ENCODE peak calls at places on chromosomes 1 and 21, in four cellular contexts. One of them, this sample, is unnamed.

GRCh38 chr1:6081901-6082300 is 36.2 kb downstream of the KCNAB2 start:
- DNase-seq in prostate gland: no peak
- DNase-seq in IMR-90: no peak
- DNase-seq in tibial artery: no peak
- DNase-seq in this sample: no peak

GRCh38 chr21:31731112-31731801 is 661 bp downstream of the SCAF4 start:
- DNase-seq in tibial artery: peak; percentile 74
- DNase-seq in prostate gland: peak; percentile 35
- DNase-seq in IMR-90: no peak
- DNase-seq in this sample: no peak

GRCh38 chr1:19029191-19030085 is 73.0 kb upstream of the IFFO2 start:
- DNase-seq in prostate gland: no peak
- DNase-seq in tibial artery: peak; percentile 54
- DNase-seq in IMR-90: no peak
- DNase-seq in this sample: peak; percentile 91

GRCh38 chr1:168373869-168374268 is 93.2 kb downstream of the TBX19 start:
- DNase-seq in IMR-90: no peak
- DNase-seq in tibial artery: no peak
- DNase-seq in prostate gland: no peak
- DNase-seq in this sample: no peak

GRCh38 chr1:151596166-151596933 is 15.5 kb upstream of the SNX27 start:
- DNase-seq in tibial artery: no peak
- DNase-seq in prostate gland: no peak
- DNase-seq in IMR-90: peak; percentile 41
- DNase-seq in this sample: peak; percentile 66

GRCh38 chr1:179046808-179047636 is 21.3 kb downstream of the FAM20B start:
- DNase-seq in prostate gland: no peak
- DNase-seq in IMR-90: no peak
- DNase-seq in tibial artery: no peak
- DNase-seq in this sample: no peak

GRCh38 chr1:89104687-89105086 is 21.2 kb downstream of the GBP2 start:
- DNase-seq in prostate gland: no peak
- DNase-seq in IMR-90: no peak
- DNase-seq in tibial artery: no peak
- DNase-seq in this sample: no peak

GRCh38 chr1:184387871-184388670 is 1.2 kb downstream of the C1orf21 start:
- DNase-seq in prostate gland: peak; percentile 59
- DNase-seq in IMR-90: peak; percentile 89
- DNase-seq in tibial artery: no peak
- DNase-seq in this sample: peak; percentile 58

GRCh38 chr1:227789042-227789880 is 26.2 kb upstream of the PRSS38 start:
- DNase-seq in prostate gland: no peak
- DNase-seq in IMR-90: peak; percentile 45
- DNase-seq in tibial artery: no peak
- DNase-seq in this sample: no peak

GRCh38 chr1:163147019-163147418 is 55.7 kb downstream of the RGS5 start:
- DNase-seq in prostate gland: no peak
- DNase-seq in tibial artery: no peak
- DNase-seq in IMR-90: no peak
- DNase-seq in this sample: no peak

GRCh38 chr1:37948160-37948559 is 1.3 kb upstream of the INPP5B start:
- DNase-seq in prostate gland: no peak
- DNase-seq in IMR-90: no peak
- DNase-seq in tibial artery: peak; percentile 2
- DNase-seq in this sample: no peak

GRCh38 chr1:201536542-201536941 is 2.4 kb upstream of the NAV1 start:
- DNase-seq in tibial artery: peak; percentile 88
- DNase-seq in prostate gland: no peak
- DNase-seq in IMR-90: peak; percentile 92
- DNase-seq in this sample: no peak

GRCh38 chr1:106268070-106268469 is 788.4 kb upstream of the PRMT6 start:
- DNase-seq in tibial artery: no peak
- DNase-seq in prostate gland: no peak
- DNase-seq in IMR-90: no peak
- DNase-seq in this sample: no peak

GRCh38 chr1:234719454-234720258 is 109.7 kb upstream of the IRF2BP2 start:
- DNase-seq in prostate gland: no peak
- DNase-seq in tibial artery: peak; percentile 54
- DNase-seq in IMR-90: no peak
- DNase-seq in this sample: no peak

GRCh38 chr21:43637530-43637929 is 21.8 kb downstream of the HSF2BP start:
- DNase-seq in tibial artery: no peak
- DNase-seq in IMR-90: no peak
- DNase-seq in prostate gland: no peak
- DNase-seq in this sample: no peak

GRCh38 chr1:234875953-234876814 is 252.5 kb downstream of the TOMM20 start:
- DNase-seq in IMR-90: peak; percentile 51
- DNase-seq in prostate gland: no peak
- DNase-seq in tibial artery: no peak
- DNase-seq in this sample: no peak

GRCh38 chr1:24109686-24110475 is 2.1 kb downstream of the MYOM3 start:
- DNase-seq in tibial artery: no peak
- DNase-seq in prostate gland: no peak
- DNase-seq in IMR-90: no peak
- DNase-seq in this sample: no peak

GRCh38 chr1:5559078-5559477 is 433.1 kb downstream of the NPHP4 start:
- DNase-seq in tibial artery: no peak
- DNase-seq in IMR-90: no peak
- DNase-seq in prostate gland: no peak
- DNase-seq in this sample: no peak

GRCh38 chr1:57321776-57322175 is 102.1 kb downstream of the DAB1 start:
- DNase-seq in tibial artery: no peak
- DNase-seq in IMR-90: no peak
- DNase-seq in prostate gland: no peak
- DNase-seq in this sample: no peak

GRCh38 chr1:227766015-227766634 is 30.9 kb downstream of the SNAP47 start:
- DNase-seq in IMR-90: peak; percentile 33
- DNase-seq in tibial artery: no peak
- DNase-seq in prostate gland: no peak
- DNase-seq in this sample: no peak

GRCh38 chr1:244113532-244114320 is 62.6 kb downstream of the ZBTB18 start:
- DNase-seq in prostate gland: no peak
- DNase-seq in tibial artery: no peak
- DNase-seq in IMR-90: peak; percentile 15
- DNase-seq in this sample: no peak

GRCh38 chr1:189816558-189816957 is 661.1 kb downstream of the BRINP3 start:
- DNase-seq in prostate gland: no peak
- DNase-seq in tibial artery: no peak
- DNase-seq in IMR-90: no peak
- DNase-seq in this sample: no peak

GRCh38 chr1:25031966-25032667 is 102.0 kb upstream of the RUNX3 start:
- DNase-seq in prostate gland: peak; percentile 88
- DNase-seq in tibial artery: no peak
- DNase-seq in IMR-90: peak; percentile 63
- DNase-seq in this sample: peak; percentile 80

GRCh38 chr21:45802425-45802824 is 158.9 kb downstream of the PCBP3 start:
- DNase-seq in tibial artery: peak; percentile 20
- DNase-seq in IMR-90: no peak
- DNase-seq in prostate gland: no peak
- DNase-seq in this sample: no peak

GRCh38 chr1:41381691-41382530 is 20.7 kb downstream of the FOXO6 start:
- DNase-seq in IMR-90: no peak
- DNase-seq in prostate gland: no peak
- DNase-seq in tibial artery: peak; percentile 82
- DNase-seq in this sample: no peak

GRCh38 chr1:182596934-182597333 is 7.3 kb downstream of the RGS16 start:
- DNase-seq in prostate gland: no peak
- DNase-seq in tibial artery: no peak
- DNase-seq in IMR-90: no peak
- DNase-seq in this sample: no peak

GRCh38 chr1:24923485-24924113 is 6.5 kb downstream of the RUNX3 start:
- DNase-seq in IMR-90: no peak
- DNase-seq in prostate gland: no peak
- DNase-seq in tibial artery: no peak
- DNase-seq in this sample: no peak

GRCh38 chr1:231686384-231686783 is 59.8 kb downstream of the DISC1 start:
- DNase-seq in prostate gland: no peak
- DNase-seq in IMR-90: no peak
- DNase-seq in tibial artery: no peak
- DNase-seq in this sample: no peak

DNA sequence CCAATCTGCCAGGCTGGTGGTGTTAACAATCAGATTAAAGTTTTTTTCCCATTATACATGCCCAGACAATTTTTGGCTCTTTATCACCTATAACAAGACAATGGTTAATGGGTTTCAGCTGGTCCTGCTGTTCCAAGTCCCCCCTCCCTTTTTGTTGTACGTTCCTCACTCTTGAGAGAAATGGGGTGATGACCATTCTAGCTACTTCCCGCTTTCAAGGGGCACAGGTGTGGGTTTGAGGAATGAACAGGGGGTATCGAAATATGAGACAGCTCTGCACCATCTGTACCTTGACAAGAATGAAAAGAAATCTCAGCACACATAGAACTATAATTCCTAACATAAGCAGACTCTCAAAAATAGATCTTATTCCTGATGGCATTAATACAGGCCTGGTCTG is 326.8 kb downstream of the PTPRU start:
- DNase-seq in IMR-90: no peak
- DNase-seq in tibial artery: no peak
- DNase-seq in prostate gland: no peak
- DNase-seq in this sample: no peak
- H3K27ac ChIP-seq in IMR-90: no peak overlapping the region
- H3K27ac ChIP-seq in tibial artery: no peak overlapping the region
- H3K27ac ChIP-seq in prostate gland: no peak overlapping the region
- H3K27ac ChIP-seq in this sample: no peak overlapping the region

DNA sequence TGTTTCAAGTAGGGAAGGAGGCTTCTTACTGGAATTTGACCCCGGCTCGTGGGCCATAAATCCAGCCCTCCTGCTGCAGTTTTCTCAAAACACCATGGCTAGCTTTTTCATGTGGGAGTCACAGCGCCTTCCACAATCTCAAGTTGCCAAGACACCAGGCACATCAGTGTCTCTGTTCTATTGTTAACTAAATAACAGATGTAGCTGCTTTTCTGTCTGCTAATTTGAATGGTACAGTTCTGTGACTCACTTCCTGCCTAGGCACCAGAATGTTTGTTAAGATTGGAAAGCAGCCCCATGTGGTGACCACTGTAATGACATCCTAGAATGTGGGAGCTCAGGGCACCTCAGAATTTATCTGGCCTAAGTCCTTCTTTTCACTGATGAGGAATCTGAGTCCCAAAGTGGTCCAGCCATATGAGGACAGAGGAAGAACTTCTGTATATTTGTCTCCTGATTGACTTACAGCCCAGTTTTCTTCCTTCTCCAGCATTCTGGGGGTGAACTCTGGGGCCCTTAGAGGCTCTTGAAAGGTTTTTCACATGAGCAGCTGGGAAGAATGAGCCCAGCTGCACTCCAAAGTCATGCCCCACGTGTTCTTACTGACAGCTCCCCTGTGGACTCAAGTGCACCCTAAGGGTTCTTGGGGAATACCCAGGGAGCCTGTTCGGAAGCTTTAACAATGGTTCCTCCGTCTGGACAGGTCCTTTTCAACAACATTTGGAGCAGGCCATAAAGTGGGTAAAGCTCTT is 27.5 kb downstream of the TRIM45 start:
- DNase-seq in prostate gland: no peak
- DNase-seq in IMR-90: peak; percentile 75
- DNase-seq in tibial artery: no peak
- DNase-seq in this sample: peak; percentile 79
- TF ChIP-seq CTCF in prostate gland: peak; percentile 23
- TF ChIP-seq CTCF in IMR-90: peak; percentile 47
- TF ChIP-seq CTCF in tibial artery: peak; percentile 19
- TF ChIP-seq CTCF in this sample: peak; percentile 71

GRCh38 chr1:113860891-113861290 is 10.6 kb downstream of the PTPN22 start:
- DNase-seq in IMR-90: peak; percentile 80
- DNase-seq in tibial artery: no peak
- DNase-seq in prostate gland: no peak
- DNase-seq in this sample: no peak
- H3K4me1 ChIP-seq in IMR-90: peaks cover 10% of the 10 kb centered on the region
- H3K4me1 ChIP-seq in tibial artery: no peaks in the 10 kb centered on the region
- H3K4me1 ChIP-seq in prostate gland: no peaks in the 10 kb centered on the region
- H3K4me1 ChIP-seq in this sample: peaks cover 21% of the 10 kb centered on the region

GRCh38 chr1:161039546-161039945 is 782 bp upstream of the TSTD1 start:
- DNase-seq in prostate gland: no peak
- DNase-seq in IMR-90: no peak
- DNase-seq in tibial artery: no peak
- DNase-seq in this sample: no peak

GRCh38 chr1:161038523-161039153 is at the start of gene TSTD1:
- DNase-seq in tibial artery: peak; percentile 71
- DNase-seq in prostate gland: peak; percentile 74
- DNase-seq in IMR-90: no peak
- DNase-seq in this sample: no peak

GRCh38 chr1:161037661-161038522 is 872 bp downstream of the TSTD1 start:
- DNase-seq in prostate gland: peak; percentile 59
- DNase-seq in IMR-90: no peak
- DNase-seq in tibial artery: no peak
- DNase-seq in this sample: no peak

GRCh38 chr1:161044535-161044907 is 1.3 kb downstream of the USF1 start:
- DNase-seq in prostate gland: no peak
- DNase-seq in tibial artery: no peak
- DNase-seq in IMR-90: peak; percentile 20
- DNase-seq in this sample: no peak

DNA sequence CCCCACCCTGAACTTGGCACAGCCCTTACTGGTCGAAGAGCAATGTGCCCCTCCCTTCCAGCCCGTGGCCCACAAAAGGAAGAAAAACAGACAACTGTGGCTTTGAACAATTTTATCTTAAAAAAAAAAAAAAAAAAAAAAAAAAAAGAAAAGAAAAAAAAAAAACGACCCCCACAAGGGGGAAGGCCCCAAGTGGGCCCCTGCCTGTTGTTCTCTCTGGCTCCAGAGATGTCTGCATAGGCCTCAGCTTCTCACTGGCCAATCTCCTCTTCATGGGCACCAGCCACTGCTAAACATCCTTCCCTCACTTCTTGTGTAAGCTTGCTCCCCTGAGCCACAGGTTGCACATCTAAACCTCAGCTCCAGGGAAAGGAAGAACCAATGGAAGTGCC is 386 bp upstream of the TSTD1 start:
- DNase-seq in IMR-90: no peak
- DNase-seq in tibial artery: no peak
- DNase-seq in prostate gland: no peak
- DNase-seq in this sample: no peak
- H3K27ac ChIP-seq in IMR-90: no peak overlapping the region
- H3K27ac ChIP-seq in tibial artery: no peak overlapping the region
- H3K27ac ChIP-seq in prostate gland: peak overlapping the region; percentile 87
- H3K27ac ChIP-seq in this sample: no peak overlapping the region